ENCODE peak calls at places on chromosomes 1 and 21, in four cellular contexts. One of them, this sample, is unnamed.

GRCh38 chr1:65717815-65718454 is 74.8 kb upstream of the PDE4B start:
- DNase-seq in T-helper 17 cell: no peak
- DNase-seq in occipital lobe: no peak
- DNase-seq in T1000: no peak
- DNase-seq in this sample: no peak

GRCh38 chr1:172288611-172289010 is 131.9 kb upstream of the C1orf105 start:
- DNase-seq in occipital lobe: no peak
- DNase-seq in T1000: no peak
- DNase-seq in T-helper 17 cell: no peak
- DNase-seq in this sample: no peak

GRCh38 chr1:227891223-227891954 is 56.3 kb downstream of the WNT9A start:
- DNase-seq in occipital lobe: no peak
- DNase-seq in T-helper 17 cell: no peak
- DNase-seq in T1000: no peak
- DNase-seq in this sample: peak

GRCh38 chr1:214337536-214337935 is 56.6 kb downstream of the SMYD2 start:
- DNase-seq in occipital lobe: no peak
- DNase-seq in T1000: no peak
- DNase-seq in T-helper 17 cell: no peak
- DNase-seq in this sample: no peak

GRCh38 chr1:153608742-153609584 is 4.0 kb downstream of the S100A16 start:
- DNase-seq in T1000: peak
- DNase-seq in T-helper 17 cell: no peak
- DNase-seq in occipital lobe: peak
- DNase-seq in this sample: peak

GRCh38 chr1:72229893-72230292 is 52.4 kb downstream of the NEGR1 start:
- DNase-seq in T-helper 17 cell: no peak
- DNase-seq in T1000: no peak
- DNase-seq in occipital lobe: no peak
- DNase-seq in this sample: no peak

GRCh38 chr1:64984106-64984505 is 17.8 kb upstream of the JAK1 start:
- DNase-seq in T-helper 17 cell: no peak
- DNase-seq in occipital lobe: no peak
- DNase-seq in T1000: no peak
- DNase-seq in this sample: no peak

GRCh38 chr1:12594966-12595838 is 22.8 kb downstream of the DHRS3 start:
- DNase-seq in T-helper 17 cell: no peak
- DNase-seq in occipital lobe: peak
- DNase-seq in T1000: no peak
- DNase-seq in this sample: peak

GRCh38 chr1:182634306-182635072 is 30.3 kb upstream of the RGS16 start:
- DNase-seq in occipital lobe: no peak
- DNase-seq in T-helper 17 cell: no peak
- DNase-seq in T1000: no peak
- DNase-seq in this sample: no peak

GRCh38 chr21:22223385-22223784 is 1225.2 kb downstream of the NCAM2 start:
- DNase-seq in occipital lobe: no peak
- DNase-seq in T-helper 17 cell: no peak
- DNase-seq in T1000: no peak
- DNase-seq in this sample: no peak

GRCh38 chr1:119435061-119435460 is 20.1 kb downstream of the HSD3B2 start:
- DNase-seq in T1000: no peak
- DNase-seq in T-helper 17 cell: no peak
- DNase-seq in occipital lobe: no peak
- DNase-seq in this sample: no peak

GRCh38 chr1:228410015-228410414 is 3.4 kb upstream of the TRIM11 start:
- DNase-seq in occipital lobe: no peak
- DNase-seq in T1000: no peak
- DNase-seq in T-helper 17 cell: no peak
- DNase-seq in this sample: no peak

GRCh38 chr1:54180666-54181360 is 19.0 kb downstream of the CYB5RL start:
- DNase-seq in T1000: no peak
- DNase-seq in T-helper 17 cell: no peak
- DNase-seq in occipital lobe: no peak
- DNase-seq in this sample: no peak

GRCh38 chr1:198902616-198903140 is 263.8 kb downstream of the PTPRC start:
- DNase-seq in T1000: no peak
- DNase-seq in occipital lobe: no peak
- DNase-seq in T-helper 17 cell: no peak
- DNase-seq in this sample: no peak

GRCh38 chr1:244762629-244763028 is 72.8 kb upstream of the COX20 start:
- DNase-seq in T1000: no peak
- DNase-seq in T-helper 17 cell: no peak
- DNase-seq in occipital lobe: no peak
- DNase-seq in this sample: no peak

GRCh38 chr1:189654906-189655305 is 822.8 kb downstream of the BRINP3 start:
- DNase-seq in occipital lobe: no peak
- DNase-seq in T-helper 17 cell: no peak
- DNase-seq in T1000: no peak
- DNase-seq in this sample: no peak

GRCh38 chr1:10117865-10118264 is 85.1 kb downstream of the UBE4B start:
- DNase-seq in T-helper 17 cell: no peak
- DNase-seq in occipital lobe: no peak
- DNase-seq in T1000: no peak
- DNase-seq in this sample: no peak

GRCh38 chr21:28632718-28633408 is 359.8 kb downstream of the LTN1 start:
- DNase-seq in T1000: no peak
- DNase-seq in T-helper 17 cell: no peak
- DNase-seq in occipital lobe: no peak
- DNase-seq in this sample: no peak

GRCh38 chr1:110224240-110224995 is 14.3 kb downstream of the KCNC4 start:
- DNase-seq in occipital lobe: no peak
- DNase-seq in T1000: no peak
- DNase-seq in T-helper 17 cell: no peak
- DNase-seq in this sample: no peak

GRCh38 chr1:226325178-226325577 is 16.2 kb upstream of the LIN9 start:
- DNase-seq in occipital lobe: no peak
- DNase-seq in T1000: no peak
- DNase-seq in T-helper 17 cell: no peak
- DNase-seq in this sample: no peak

GRCh38 chr1:228278432-228278941 is 70.6 kb downstream of the OBSCN start:
- DNase-seq in T1000: no peak
- DNase-seq in occipital lobe: no peak
- DNase-seq in T-helper 17 cell: no peak
- DNase-seq in this sample: peak